ENCODE peak calls at places on chromosome 9, in eight cellular contexts. One of them, this sample, is unnamed.

GRCh38 chr9:115126406-115126805 is 8.4 kb upstream of the TNC start:
- DNase-seq in RWPE1: no peak
- DNase-seq in BJ: no peak
- DNase-seq in body of pancreas: no peak
- DNase-seq in KG1: no peak
- DNase-seq in aorta: no peak
- DNase-seq in anterior cingulate cortex: no peak
- DNase-seq in central memory CD4-positive, alpha-beta T cell: no peak
- DNase-seq in this sample: no peak

GRCh38 chr9:92094655-92095054 is 20.6 kb downstream of the SPTLC1 start:
- DNase-seq in BJ: no peak
- DNase-seq in body of pancreas: no peak
- DNase-seq in RWPE1: no peak
- DNase-seq in anterior cingulate cortex: no peak
- DNase-seq in central memory CD4-positive, alpha-beta T cell: no peak
- DNase-seq in aorta: no peak
- DNase-seq in KG1: no peak
- DNase-seq in this sample: no peak

GRCh38 chr9:95032580-95033298 is 284.8 kb downstream of the FANCC start:
- DNase-seq in BJ: no peak
- DNase-seq in aorta: no peak
- DNase-seq in anterior cingulate cortex: no peak
- DNase-seq in RWPE1: no peak
- DNase-seq in KG1: no peak
- DNase-seq in body of pancreas: peak
- DNase-seq in central memory CD4-positive, alpha-beta T cell: no peak
- DNase-seq in this sample: no peak

GRCh38 chr9:124017929-124018730 is 6.6 kb downstream of the LHX2 start:
- DNase-seq in KG1: no peak
- DNase-seq in anterior cingulate cortex: no peak
- DNase-seq in central memory CD4-positive, alpha-beta T cell: no peak
- DNase-seq in aorta: no peak
- DNase-seq in RWPE1: no peak
- DNase-seq in BJ: no peak
- DNase-seq in body of pancreas: no peak
- DNase-seq in this sample: no peak

GRCh38 chr9:134481762-134482161 is 155.5 kb downstream of the RXRA start:
- DNase-seq in BJ: no peak
- DNase-seq in KG1: no peak
- DNase-seq in body of pancreas: no peak
- DNase-seq in aorta: no peak
- DNase-seq in central memory CD4-positive, alpha-beta T cell: no peak
- DNase-seq in anterior cingulate cortex: no peak
- DNase-seq in RWPE1: no peak
- DNase-seq in this sample: no peak

GRCh38 chr9:114898741-114899140 is 31.6 kb downstream of the TNFSF8 start:
- DNase-seq in KG1: peak
- DNase-seq in anterior cingulate cortex: no peak
- DNase-seq in aorta: peak
- DNase-seq in BJ: no peak
- DNase-seq in central memory CD4-positive, alpha-beta T cell: peak
- DNase-seq in RWPE1: no peak
- DNase-seq in body of pancreas: no peak
- DNase-seq in this sample: no peak

GRCh38 chr9:88950341-88951141 is 40.7 kb upstream of the S1PR3 start:
- DNase-seq in central memory CD4-positive, alpha-beta T cell: no peak
- DNase-seq in aorta: no peak
- DNase-seq in RWPE1: peak
- DNase-seq in KG1: no peak
- DNase-seq in body of pancreas: no peak
- DNase-seq in BJ: peak
- DNase-seq in anterior cingulate cortex: no peak
- DNase-seq in this sample: no peak

GRCh38 chr9:122228906-122229837 is at the start of gene LHX6:
- DNase-seq in BJ: no peak
- DNase-seq in anterior cingulate cortex: no peak
- DNase-seq in body of pancreas: no peak
- DNase-seq in aorta: no peak
- DNase-seq in KG1: no peak
- DNase-seq in central memory CD4-positive, alpha-beta T cell: no peak
- DNase-seq in RWPE1: peak
- DNase-seq in this sample: no peak

GRCh38 chr9:33249087-33249657 is 9.2 kb downstream of the SPINK4 start:
- DNase-seq in anterior cingulate cortex: no peak
- DNase-seq in aorta: no peak
- DNase-seq in KG1: no peak
- DNase-seq in body of pancreas: no peak
- DNase-seq in central memory CD4-positive, alpha-beta T cell: no peak
- DNase-seq in RWPE1: no peak
- DNase-seq in BJ: no peak
- DNase-seq in this sample: no peak

GRCh38 chr9:78539904-78540303 is 243.0 kb downstream of the PSAT1 start:
- DNase-seq in KG1: no peak
- DNase-seq in BJ: peak
- DNase-seq in body of pancreas: no peak
- DNase-seq in aorta: no peak
- DNase-seq in central memory CD4-positive, alpha-beta T cell: no peak
- DNase-seq in RWPE1: no peak
- DNase-seq in anterior cingulate cortex: no peak
- DNase-seq in this sample: no peak

GRCh38 chr9:129398901-129399300 is 220.8 kb upstream of the IER5L start:
- DNase-seq in RWPE1: no peak
- DNase-seq in anterior cingulate cortex: no peak
- DNase-seq in BJ: no peak
- DNase-seq in central memory CD4-positive, alpha-beta T cell: no peak
- DNase-seq in aorta: peak
- DNase-seq in KG1: no peak
- DNase-seq in body of pancreas: peak
- DNase-seq in this sample: no peak

GRCh38 chr9:113636165-113636564 is 172.6 kb downstream of the RGS3 start:
- DNase-seq in RWPE1: no peak
- DNase-seq in body of pancreas: peak
- DNase-seq in BJ: no peak
- DNase-seq in aorta: peak
- DNase-seq in KG1: no peak
- DNase-seq in central memory CD4-positive, alpha-beta T cell: no peak
- DNase-seq in anterior cingulate cortex: no peak
- DNase-seq in this sample: no peak

GRCh38 chr9:32906213-32906612 is 95.2 kb downstream of the APTX start:
- DNase-seq in central memory CD4-positive, alpha-beta T cell: no peak
- DNase-seq in BJ: no peak
- DNase-seq in KG1: peak
- DNase-seq in body of pancreas: no peak
- DNase-seq in aorta: no peak
- DNase-seq in RWPE1: no peak
- DNase-seq in anterior cingulate cortex: no peak
- DNase-seq in this sample: no peak

GRCh38 chr9:326667-327066 is 112.0 kb downstream of the DOCK8 start:
- DNase-seq in BJ: no peak
- DNase-seq in body of pancreas: no peak
- DNase-seq in KG1: no peak
- DNase-seq in anterior cingulate cortex: no peak
- DNase-seq in RWPE1: no peak
- DNase-seq in central memory CD4-positive, alpha-beta T cell: no peak
- DNase-seq in aorta: no peak
- DNase-seq in this sample: no peak

GRCh38 chr9:69173891-69174644 is at the start of gene TJP2:
- DNase-seq in body of pancreas: peak
- DNase-seq in aorta: peak
- DNase-seq in anterior cingulate cortex: peak
- DNase-seq in BJ: no peak
- DNase-seq in central memory CD4-positive, alpha-beta T cell: no peak
- DNase-seq in RWPE1: peak
- DNase-seq in KG1: no peak
- DNase-seq in this sample: peak

GRCh38 chr9:33024126-33024965 is 727 bp upstream of the DNAJA1 start:
- DNase-seq in anterior cingulate cortex: no peak
- DNase-seq in RWPE1: peak
- DNase-seq in body of pancreas: no peak
- DNase-seq in BJ: no peak
- DNase-seq in central memory CD4-positive, alpha-beta T cell: no peak
- DNase-seq in aorta: no peak
- DNase-seq in KG1: no peak
- DNase-seq in this sample: no peak

GRCh38 chr9:93820667-93821306 is 134.4 kb downstream of the BARX1 start:
- DNase-seq in body of pancreas: no peak
- DNase-seq in BJ: no peak
- DNase-seq in central memory CD4-positive, alpha-beta T cell: no peak
- DNase-seq in anterior cingulate cortex: no peak
- DNase-seq in aorta: no peak
- DNase-seq in KG1: no peak
- DNase-seq in RWPE1: no peak
- DNase-seq in this sample: no peak

GRCh38 chr9:131045300-131046092 is 36.5 kb downstream of the LAMC3 start:
- DNase-seq in central memory CD4-positive, alpha-beta T cell: no peak
- DNase-seq in BJ: no peak
- DNase-seq in aorta: no peak
- DNase-seq in KG1: no peak
- DNase-seq in RWPE1: peak
- DNase-seq in anterior cingulate cortex: no peak
- DNase-seq in body of pancreas: no peak
- DNase-seq in this sample: no peak

GRCh38 chr9:32551491-32552049 is 557 bp upstream of the SMIM27 start:
- DNase-seq in RWPE1: peak
- DNase-seq in anterior cingulate cortex: no peak
- DNase-seq in body of pancreas: peak
- DNase-seq in BJ: no peak
- DNase-seq in KG1: no peak
- DNase-seq in aorta: peak
- DNase-seq in central memory CD4-positive, alpha-beta T cell: peak
- DNase-seq in this sample: no peak

GRCh38 chr9:125406812-125407087 is 145.1 kb downstream of the GAPVD1 start:
- DNase-seq in KG1: no peak
- DNase-seq in central memory CD4-positive, alpha-beta T cell: no peak
- DNase-seq in aorta: no peak
- DNase-seq in BJ: no peak
- DNase-seq in anterior cingulate cortex: no peak
- DNase-seq in RWPE1: no peak
- DNase-seq in body of pancreas: no peak
- DNase-seq in this sample: no peak

GRCh38 chr9:72333758-72334157 is 31.2 kb downstream of the ZFAND5 start:
- DNase-seq in BJ: no peak
- DNase-seq in KG1: no peak
- DNase-seq in RWPE1: no peak
- DNase-seq in body of pancreas: no peak
- DNase-seq in anterior cingulate cortex: no peak
- DNase-seq in central memory CD4-positive, alpha-beta T cell: no peak
- DNase-seq in aorta: no peak
- DNase-seq in this sample: no peak